ENCODE peak calls at places on chromosomes 16 and 17, in ten cellular contexts. One of them, this sample, is unnamed.

GRCh38 chr17:43344700-43345099 is 54.1 kb upstream of the ARL4D start:
- DNase-seq in HS-5: no peak
- DNase-seq in T-helper 1 cell: no peak
- DNase-seq in transverse colon: no peak
- DNase-seq in anterior cingulate cortex: no peak
- DNase-seq in epithelial cell of esophagus: no peak
- DNase-seq in testis: no peak
- DNase-seq in T-cell: no peak
- DNase-seq in NCI-H1417: no peak
- DNase-seq in PC-9: no peak
- DNase-seq in this sample: no peak

GRCh38 chr16:11843206-11843605 is 8.1 kb downstream of the RSL1D1 start:
- DNase-seq in PC-9: no peak
- DNase-seq in transverse colon: no peak
- DNase-seq in HS-5: no peak
- DNase-seq in NCI-H1417: no peak
- DNase-seq in anterior cingulate cortex: no peak
- DNase-seq in T-helper 1 cell: no peak
- DNase-seq in testis: no peak
- DNase-seq in T-cell: no peak
- DNase-seq in epithelial cell of esophagus: no peak
- DNase-seq in this sample: no peak

GRCh38 chr17:50325906-50326305 is 20.0 kb upstream of the XYLT2 start:
- DNase-seq in epithelial cell of esophagus: no peak
- DNase-seq in transverse colon: no peak
- DNase-seq in T-cell: no peak
- DNase-seq in T-helper 1 cell: no peak
- DNase-seq in PC-9: no peak
- DNase-seq in testis: no peak
- DNase-seq in anterior cingulate cortex: no peak
- DNase-seq in HS-5: no peak
- DNase-seq in NCI-H1417: no peak
- DNase-seq in this sample: no peak

GRCh38 chr16:66481943-66482390 is 54.9 kb downstream of the BEAN1 start:
- DNase-seq in PC-9: no peak
- DNase-seq in anterior cingulate cortex: no peak
- DNase-seq in T-cell: no peak
- DNase-seq in epithelial cell of esophagus: no peak
- DNase-seq in transverse colon: no peak
- DNase-seq in testis: no peak
- DNase-seq in T-helper 1 cell: no peak
- DNase-seq in NCI-H1417: no peak
- DNase-seq in HS-5: no peak
- DNase-seq in this sample: no peak

GRCh38 chr17:59846391-59847165 is 46.2 kb downstream of the TUBD1 start:
- DNase-seq in epithelial cell of esophagus: peak; percentile 96
- DNase-seq in anterior cingulate cortex: no peak
- DNase-seq in NCI-H1417: peak; percentile 52
- DNase-seq in T-cell: no peak
- DNase-seq in T-helper 1 cell: no peak
- DNase-seq in HS-5: no peak
- DNase-seq in PC-9: peak; percentile 75
- DNase-seq in testis: peak; percentile 45
- DNase-seq in transverse colon: peak; percentile 51
- DNase-seq in this sample: no peak

GRCh38 chr17:47310186-47310733 is 13.5 kb upstream of the EFCAB13 start:
- DNase-seq in testis: no peak
- DNase-seq in transverse colon: no peak
- DNase-seq in HS-5: no peak
- DNase-seq in PC-9: no peak
- DNase-seq in anterior cingulate cortex: no peak
- DNase-seq in T-cell: no peak
- DNase-seq in NCI-H1417: peak; percentile 36
- DNase-seq in T-helper 1 cell: no peak
- DNase-seq in epithelial cell of esophagus: no peak
- DNase-seq in this sample: no peak

GRCh38 chr17:20213429-20213828 is 204.3 kb downstream of the SPECC1 start:
- DNase-seq in testis: no peak
- DNase-seq in epithelial cell of esophagus: no peak
- DNase-seq in transverse colon: no peak
- DNase-seq in PC-9: peak; percentile 47
- DNase-seq in T-cell: no peak
- DNase-seq in T-helper 1 cell: no peak
- DNase-seq in NCI-H1417: no peak
- DNase-seq in HS-5: no peak
- DNase-seq in anterior cingulate cortex: no peak
- DNase-seq in this sample: no peak

GRCh38 chr16:11774065-11774626 is 22.9 kb downstream of the ZC3H7A start:
- DNase-seq in T-helper 1 cell: no peak
- DNase-seq in T-cell: no peak
- DNase-seq in NCI-H1417: no peak
- DNase-seq in anterior cingulate cortex: no peak
- DNase-seq in PC-9: no peak
- DNase-seq in transverse colon: no peak
- DNase-seq in epithelial cell of esophagus: no peak
- DNase-seq in HS-5: no peak
- DNase-seq in testis: no peak
- DNase-seq in this sample: no peak

GRCh38 chr16:72256398-72257048 is 84.6 kb upstream of the PMFBP1 start:
- DNase-seq in PC-9: no peak
- DNase-seq in anterior cingulate cortex: no peak
- DNase-seq in T-helper 1 cell: no peak
- DNase-seq in testis: no peak
- DNase-seq in HS-5: peak; percentile 82
- DNase-seq in epithelial cell of esophagus: peak; percentile 17
- DNase-seq in transverse colon: no peak
- DNase-seq in T-cell: no peak
- DNase-seq in NCI-H1417: no peak
- DNase-seq in this sample: no peak

GRCh38 chr17:77489898-77490265 is 349.1 kb downstream of the SEC14L1 start:
- DNase-seq in transverse colon: peak; percentile 62
- DNase-seq in testis: peak; percentile 86
- DNase-seq in T-helper 1 cell: no peak
- DNase-seq in NCI-H1417: no peak
- DNase-seq in anterior cingulate cortex: peak; percentile 41
- DNase-seq in T-cell: no peak
- DNase-seq in HS-5: no peak
- DNase-seq in epithelial cell of esophagus: no peak
- DNase-seq in PC-9: no peak
- DNase-seq in this sample: no peak

GRCh38 chr16:30085820-30086219 is 5.9 kb downstream of the TBX6 start:
- DNase-seq in transverse colon: no peak
- DNase-seq in testis: no peak
- DNase-seq in NCI-H1417: no peak
- DNase-seq in epithelial cell of esophagus: no peak
- DNase-seq in HS-5: no peak
- DNase-seq in T-cell: no peak
- DNase-seq in T-helper 1 cell: no peak
- DNase-seq in PC-9: no peak
- DNase-seq in anterior cingulate cortex: no peak
- DNase-seq in this sample: no peak

GRCh38 chr16:22300427-22301071 is 3.3 kb downstream of the POLR3E start:
- DNase-seq in HS-5: no peak
- DNase-seq in transverse colon: peak; percentile 66
- DNase-seq in NCI-H1417: no peak
- DNase-seq in anterior cingulate cortex: peak; percentile 38
- DNase-seq in testis: peak; percentile 84
- DNase-seq in epithelial cell of esophagus: peak; percentile 62
- DNase-seq in T-cell: peak; percentile 34
- DNase-seq in PC-9: peak; percentile 55
- DNase-seq in T-helper 1 cell: peak; percentile 40
- DNase-seq in this sample: peak; percentile 51

GRCh38 chr17:70138309-70138865 is 30.9 kb upstream of the KCNJ2 start:
- DNase-seq in PC-9: no peak
- DNase-seq in transverse colon: no peak
- DNase-seq in anterior cingulate cortex: no peak
- DNase-seq in T-cell: no peak
- DNase-seq in testis: no peak
- DNase-seq in epithelial cell of esophagus: no peak
- DNase-seq in T-helper 1 cell: no peak
- DNase-seq in HS-5: no peak
- DNase-seq in NCI-H1417: no peak
- DNase-seq in this sample: no peak

GRCh38 chr16:88790312-88791150 is 5.5 kb upstream of the PIEZO1 start:
- DNase-seq in T-helper 1 cell: peak; percentile 53
- DNase-seq in HS-5: no peak
- DNase-seq in anterior cingulate cortex: no peak
- DNase-seq in PC-9: no peak
- DNase-seq in NCI-H1417: peak; percentile 37
- DNase-seq in T-cell: peak; percentile 55
- DNase-seq in transverse colon: peak; percentile 62
- DNase-seq in epithelial cell of esophagus: no peak
- DNase-seq in testis: no peak
- DNase-seq in this sample: peak; percentile 65

GRCh38 chr17:44149750-44150329 is 8.1 kb downstream of the HROB start:
- DNase-seq in T-cell: no peak
- DNase-seq in epithelial cell of esophagus: no peak
- DNase-seq in NCI-H1417: no peak
- DNase-seq in PC-9: no peak
- DNase-seq in transverse colon: no peak
- DNase-seq in HS-5: no peak
- DNase-seq in testis: no peak
- DNase-seq in T-helper 1 cell: no peak
- DNase-seq in anterior cingulate cortex: no peak
- DNase-seq in this sample: no peak

GRCh38 chr17:39591958-39592954 is 15.5 kb downstream of the NEUROD2 start:
- DNase-seq in NCI-H1417: peak; percentile 20
- DNase-seq in T-helper 1 cell: peak; percentile 33
- DNase-seq in transverse colon: peak; percentile 41
- DNase-seq in epithelial cell of esophagus: peak; percentile 78
- DNase-seq in HS-5: no peak
- DNase-seq in PC-9: peak; percentile 41
- DNase-seq in T-cell: no peak
- DNase-seq in testis: peak; percentile 37
- DNase-seq in anterior cingulate cortex: no peak
- DNase-seq in this sample: no peak

GRCh38 chr16:72928089-72928981 is 119.6 kb downstream of the ZFHX3 start:
- DNase-seq in T-cell: no peak
- DNase-seq in epithelial cell of esophagus: peak; percentile 58
- DNase-seq in HS-5: no peak
- DNase-seq in testis: no peak
- DNase-seq in NCI-H1417: no peak
- DNase-seq in transverse colon: no peak
- DNase-seq in anterior cingulate cortex: no peak
- DNase-seq in PC-9: no peak
- DNase-seq in T-helper 1 cell: no peak
- DNase-seq in this sample: no peak

GRCh38 chr16:86343733-86344585 is 166.4 kb upstream of the FOXF1 start:
- DNase-seq in T-cell: no peak
- DNase-seq in transverse colon: no peak
- DNase-seq in testis: no peak
- DNase-seq in PC-9: no peak
- DNase-seq in T-helper 1 cell: no peak
- DNase-seq in epithelial cell of esophagus: no peak
- DNase-seq in anterior cingulate cortex: no peak
- DNase-seq in NCI-H1417: no peak
- DNase-seq in HS-5: no peak
- DNase-seq in this sample: no peak

GRCh38 chr16:29811896-29812665 is at the start of gene PRRT2:
- DNase-seq in anterior cingulate cortex: peak; percentile 57
- DNase-seq in HS-5: no peak
- DNase-seq in transverse colon: peak; percentile 64
- DNase-seq in NCI-H1417: peak; percentile 80
- DNase-seq in testis: peak; percentile 80
- DNase-seq in T-cell: no peak
- DNase-seq in epithelial cell of esophagus: no peak
- DNase-seq in T-helper 1 cell: no peak
- DNase-seq in PC-9: peak; percentile 57
- DNase-seq in this sample: peak; percentile 66

GRCh38 chr17:61294777-61295176 is 104.9 kb upstream of the TBX2 start:
- DNase-seq in PC-9: peak; percentile 4
- DNase-seq in HS-5: no peak
- DNase-seq in T-helper 1 cell: no peak
- DNase-seq in transverse colon: no peak
- DNase-seq in epithelial cell of esophagus: peak; percentile 81
- DNase-seq in anterior cingulate cortex: no peak
- DNase-seq in T-cell: no peak
- DNase-seq in testis: no peak
- DNase-seq in NCI-H1417: no peak
- DNase-seq in this sample: no peak